ENCODE peak calls at places on chromosomes 12 and 14, in nine cellular contexts. N is endothelial cell of umbilical vein, P is omental fat pad, D is choroid plexus epithelial cell, A is ovary, X is Calu3, B is stomach, Q is endothelial cell, I is cardiac fibroblast. S is an unnamed sample.

GRCh38 chr12:107917912-107918800 is 143.7 kb downstream of the ASCL4 start:
- DNase-seq in Q (peak), A (no peak), X (peak), B (no peak), D (peak), I (peak), P (no peak), N (no peak), S (no peak)

GRCh38 chr14:89428556-89429196 is 11.6 kb upstream of the FOXN3 start:
- DNase-seq in A (peak), D (no peak), I (peak), Q (no peak), B (no peak), N (no peak), P (no peak), X (no peak), S (no peak)

GRCh38 chr12:113777751-113778150 is 188.4 kb downstream of the RBM19 start:
- DNase-seq in X (no peak), Q (no peak), D (no peak), I (no peak), A (no peak), N (no peak), P (no peak), B (no peak), S (no peak)

GRCh38 chr12:5520037-5520436 is 88.1 kb downstream of the NTF3 start:
- DNase-seq in X (no peak), I (no peak), B (no peak), A (no peak), P (no peak), N (no peak), Q (no peak), D (no peak), S (no peak)

GRCh38 chr14:55881577-55882241 is 236.5 kb upstream of the PELI2 start:
- DNase-seq in P (no peak), Q (no peak), D (peak), N (no peak), I (no peak), A (no peak), B (no peak), X (no peak), S (no peak)

GRCh38 chr14:99757331-99758070 is 35.7 kb upstream of the EML1 start:
- DNase-seq in X (no peak), D (peak), Q (no peak), P (no peak), B (no peak), I (peak), N (peak), A (no peak), S (peak)

GRCh38 chr12:28258998-28259397 is 68.7 kb downstream of the CCDC91 start:
- DNase-seq in X (no peak), D (peak), N (no peak), A (no peak), B (no peak), P (no peak), Q (no peak), I (peak), S (no peak)

GRCh38 chr12:6426882-6427671 is 17.7 kb upstream of the CD27 start:
- DNase-seq in B (peak), Q (no peak), N (no peak), D (no peak), A (peak), X (no peak), I (no peak), P (no peak), S (peak)

GRCh38 chr14:93764211-93764659 is 24.1 kb downstream of the PRIMA1 start:
- DNase-seq in N (no peak), Q (no peak), P (no peak), I (peak), A (peak), D (peak), X (no peak), B (no peak), S (no peak)

DNA sequence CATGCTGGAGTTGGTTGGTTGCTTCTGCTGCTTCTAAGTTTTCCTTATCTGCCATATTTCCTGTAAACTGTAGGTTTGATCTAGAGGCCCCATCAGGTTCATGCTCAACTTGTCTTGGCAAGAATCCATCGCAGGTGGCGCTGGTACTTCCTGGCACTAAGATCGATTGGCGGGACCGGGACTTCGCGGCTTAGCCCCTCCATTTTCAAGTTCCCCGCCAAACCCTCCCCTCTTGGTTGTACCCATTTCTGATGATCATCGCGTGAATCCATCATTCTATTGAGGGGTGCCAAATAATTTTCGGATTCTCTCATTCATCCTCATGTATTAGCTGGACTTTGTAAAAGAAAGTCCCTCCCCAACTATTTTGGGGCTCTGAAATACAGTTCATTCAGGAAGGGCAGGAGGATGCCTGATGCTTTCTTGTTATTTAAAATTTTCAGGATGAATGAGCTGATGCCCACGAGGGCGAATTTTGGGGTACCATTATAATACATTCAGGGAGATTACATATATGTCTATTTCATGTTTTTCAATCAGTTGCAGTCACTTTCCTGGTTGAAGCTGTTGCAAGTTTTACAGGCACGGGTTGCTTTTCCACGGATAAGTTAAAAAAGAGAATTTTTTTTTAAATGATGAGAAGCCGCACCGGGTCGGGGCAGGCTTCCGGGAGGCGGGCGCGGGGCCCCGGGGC is 424 bp upstream of the BRI3BP start:
- DNase-seq in X (peak), B (peak), D (peak), P (no peak), Q (peak), A (no peak), N (peak), I (peak), S (peak)
- TF ChIP-seq CTCF in X (peak), B (peak), D (peak), P (no peak), Q (peak), A (no peak), N (no peak), I (no peak), S (peak)

DNA sequence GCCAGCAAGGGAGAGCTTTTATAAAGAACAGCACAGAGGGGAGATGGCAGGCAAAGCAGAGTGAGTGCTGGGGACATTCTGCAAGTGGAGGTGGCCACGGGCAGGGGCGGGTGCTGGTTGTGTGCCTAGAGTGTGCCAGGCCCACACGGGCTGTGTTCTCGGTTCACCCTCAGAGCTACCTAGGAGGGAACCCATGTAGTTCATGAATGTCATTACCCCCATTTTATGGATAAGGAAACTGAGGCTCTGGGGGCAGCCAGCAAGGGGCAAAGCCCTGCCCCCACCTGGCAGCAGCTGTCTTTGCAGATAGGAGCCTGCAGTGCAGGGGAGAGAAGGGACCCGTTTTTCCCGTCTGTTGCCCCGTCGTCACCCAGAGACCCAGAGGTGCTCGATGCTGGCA is 85.2 kb upstream of the NCOR2 start:
- DNase-seq in I (no peak), X (no peak), A (no peak), Q (no peak), D (no peak), N (no peak), B (no peak), P (no peak), S (no peak)
- TF ChIP-seq CTCF in I (no peak), X (no peak), A (no peak), Q (no peak), D (no peak), N (no peak), B (no peak), P (no peak), S (no peak)

DNA sequence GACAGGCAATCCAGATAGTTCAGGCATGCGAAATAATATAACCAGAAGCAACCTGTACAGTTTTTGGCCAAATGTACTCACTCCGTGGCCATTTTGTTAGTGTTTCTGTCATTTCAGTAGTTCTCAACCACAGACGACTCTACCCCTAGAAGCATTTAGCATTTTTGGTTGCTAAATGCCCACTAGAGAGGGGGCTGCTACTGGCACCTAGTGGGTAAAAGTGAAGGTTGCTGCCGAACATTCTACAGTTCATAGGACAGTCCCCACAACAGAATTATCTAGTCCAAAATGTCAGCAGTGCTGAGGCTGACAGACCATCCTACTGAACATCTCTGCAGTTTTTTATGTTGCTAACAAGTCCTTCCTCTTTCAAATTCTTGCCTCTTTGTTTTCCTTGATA is 107.4 kb downstream of the TSHR start:
- DNase-seq in Q (peak), D (peak), N (no peak), A (no peak), B (no peak), X (peak), P (no peak), I (peak), S (no peak)
- TF ChIP-seq CTCF in Q (no peak), D (peak), N (no peak), A (no peak), B (no peak), X (peak), P (no peak), I (no peak), S (peak)

GRCh38 chr12:64696065-64696741 is 63.0 kb downstream of the GNS start:
- DNase-seq in N (peak), B (no peak), D (peak), Q (no peak), X (no peak), A (no peak), I (peak), P (no peak), S (no peak)
- TF ChIP-seq CTCF in N (peak), B (peak), D (peak), Q (peak), X (peak), A (peak), I (peak), P (no peak), S (peak)

DNA sequence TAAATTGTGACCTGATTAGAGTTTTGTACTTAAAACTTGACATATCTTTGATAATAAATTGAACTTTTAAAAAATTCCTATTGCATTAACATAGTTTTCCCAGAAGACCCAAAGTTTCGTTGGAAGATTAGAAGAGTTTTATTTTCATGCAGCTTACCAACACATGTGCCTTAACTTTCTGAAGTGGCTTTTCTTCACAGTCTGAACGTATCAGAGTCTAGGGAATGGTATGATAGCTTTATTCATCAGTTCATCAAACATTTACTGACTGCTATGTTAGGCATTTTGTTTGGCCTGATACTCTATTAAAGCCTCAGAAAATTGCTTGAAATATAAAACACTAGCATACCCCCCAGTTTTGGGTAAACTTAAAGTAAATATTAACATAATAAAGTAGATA is 65.2 kb downstream of the MARK3 start:
- DNase-seq in D (no peak), X (no peak), Q (no peak), I (no peak), P (no peak), A (no peak), B (no peak), N (no peak), S (no peak)
- TF ChIP-seq CTCF in D (no peak), X (no peak), Q (no peak), I (no peak), P (no peak), A (no peak), B (no peak), N (no peak), S (no peak)

DNA sequence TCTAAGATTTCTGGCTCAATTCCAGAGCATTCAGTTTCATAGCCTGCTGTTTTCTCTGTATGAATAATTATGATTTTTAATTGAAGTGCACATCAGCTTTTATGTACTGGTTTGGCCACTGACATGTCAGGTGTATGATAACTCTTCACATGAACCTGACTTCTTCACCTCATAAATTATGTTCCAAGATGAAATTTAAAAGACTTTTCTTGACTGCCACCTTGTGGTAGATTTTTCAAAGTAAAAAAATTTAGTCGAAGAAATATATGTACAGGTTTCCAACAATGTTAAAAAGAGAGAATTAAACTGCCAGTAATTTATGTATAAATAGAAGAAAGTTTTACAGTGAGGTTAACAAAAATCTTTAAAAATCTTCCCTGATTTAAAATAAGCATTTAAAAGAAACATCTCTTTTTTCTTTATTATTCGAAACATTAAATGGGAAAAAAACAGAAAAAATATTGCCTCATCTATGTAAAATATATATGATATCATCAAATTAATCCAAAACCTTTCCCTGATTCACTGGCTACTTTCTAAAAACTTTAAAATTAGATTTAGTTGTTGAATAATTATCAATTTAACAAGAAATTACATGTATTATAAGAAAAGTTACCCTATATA is 124.9 kb upstream of the ATXN7L3B start:
- DNase-seq in Q (no peak), I (peak), B (no peak), P (no peak), N (peak), X (no peak), A (no peak), D (peak), S (no peak)
- TF ChIP-seq CTCF in Q (peak), I (peak), B (peak), P (no peak), N (no peak), X (no peak), A (no peak), D (peak), S (peak)

GRCh38 chr14:106021832-106022231 is 495.4 kb downstream of the TMEM121 start:
- DNase-seq in P (no peak), A (no peak), I (no peak), Q (no peak), X (no peak), N (no peak), D (no peak), B (no peak), S (no peak)
- TF ChIP-seq CTCF in P (no peak), A (no peak), I (no peak), Q (no peak), X (no peak), N (no peak), D (no peak), B (no peak), S (no peak)